ENCODE peak calls at places on chromosomes 12 and 14, in eight cellular contexts. V, H, S, I, W, R, E and P are unnamed samples.

GRCh38 chr14:59118171-59118570 is 70.3 kb upstream of the DAAM1 start:
- DNase-seq in V (no peak), H (no peak), S (no peak), I (no peak), W (no peak), R (no peak), E (no peak), P (no peak)

GRCh38 chr12:56220611-56221232 is 1.0 kb downstream of the RNF41 start:
- DNase-seq in V (no peak), H (no peak), S (peak; percentile 49), I (no peak), W (peak; percentile 64), R (peak; percentile 30), E (peak; percentile 96), P (no peak)

GRCh38 chr12:31323466-31324115 is 2.4 kb downstream of the SINHCAF start:
- DNase-seq in V (peak; percentile 66), H (peak; percentile 34), S (no peak), I (peak; percentile 25), W (no peak), R (no peak), E (peak; percentile 55), P (no peak)

GRCh38 chr12:80936353-80936641 is 1.4 kb downstream of the LIN7A start:
- DNase-seq in V (no peak), H (no peak), S (no peak), I (no peak), W (no peak), R (no peak), E (no peak), P (no peak)

GRCh38 chr12:92503029-92503931 is 199.5 kb upstream of the PLEKHG7 start:
- DNase-seq in V (peak; percentile 77), H (no peak), S (no peak), I (peak; percentile 32), W (no peak), R (peak; percentile 96), E (no peak), P (no peak)

GRCh38 chr14:72651715-72652114 is 242.2 kb downstream of the DPF3 start:
- DNase-seq in V (no peak), H (no peak), S (no peak), I (no peak), W (no peak), R (no peak), E (no peak), P (no peak)

GRCh38 chr14:49641697-49642129 is 6.7 kb upstream of the DNAAF2 start:
- DNase-seq in V (no peak), H (no peak), S (no peak), I (peak; percentile 58), W (peak; percentile 49), R (no peak), E (no peak), P (no peak)

GRCh38 chr12:76778358-76778757 is 14.4 kb downstream of the ZDHHC17 start:
- DNase-seq in V (no peak), H (no peak), S (no peak), I (no peak), W (no peak), R (no peak), E (no peak), P (no peak)

GRCh38 chr14:48725001-48725734 is 861.0 kb downstream of the RPS29 start:
- DNase-seq in V (no peak), H (no peak), S (no peak), I (no peak), W (no peak), R (no peak), E (no peak), P (no peak)